ENCODE peak calls at places on chromosomes 1 and 21, in seven cellular contexts. M, P, L, S, G, K and D are unnamed samples.

GRCh38 chr1:154809436-154810413 is 60.4 kb downstream of the KCNN3 start:
- DNase-seq in K (no peak), S (no peak), G (no peak), L (no peak), P (no peak), M (peak), D (no peak)

GRCh38 chr1:20165522-20165951 is 20.4 kb upstream of the UBXN10 start:
- DNase-seq in K (no peak), L (no peak), P (no peak), M (peak), S (no peak), G (peak), D (peak)

GRCh38 chr1:94672934-94673333 is 131.4 kb upstream of the F3 start:
- DNase-seq in P (no peak), S (no peak), L (no peak), G (no peak), M (no peak), K (no peak), D (no peak)

GRCh38 chr1:145995148-145995851 is 1.1 kb downstream of the TXNIP start:
- DNase-seq in L (no peak), K (no peak), G (no peak), S (no peak), M (no peak), P (no peak), D (no peak)

GRCh38 chr1:206725053-206725963 is 40.6 kb downstream of the MAPKAPK2 start:
- DNase-seq in G (peak), L (peak), M (peak), K (no peak), S (peak), P (peak), D (no peak)

GRCh38 chr1:12339410-12339809 is 109.6 kb downstream of the VPS13D start:
- DNase-seq in K (no peak), S (no peak), P (no peak), L (no peak), G (no peak), M (peak), D (no peak)

GRCh38 chr1:145785481-145785880 is 38.4 kb downstream of the RNF115 start:
- DNase-seq in M (peak), S (no peak), L (no peak), P (no peak), K (no peak), G (no peak), D (no peak)

GRCh38 chr1:109760581-109761226 is 3.0 kb downstream of the EPS8L3 start:
- DNase-seq in P (peak), M (no peak), K (peak), S (peak), L (peak), G (no peak), D (no peak)

GRCh38 chr1:207032528-207033017 is at the start of gene C1orf116:
- DNase-seq in S (peak), L (peak), P (peak), G (no peak), M (peak), K (no peak), D (no peak)

GRCh38 chr21:41744028-41744940 is 22.6 kb downstream of the RIPK4 start:
- DNase-seq in P (no peak), M (no peak), L (no peak), S (no peak), K (no peak), G (no peak), D (no peak)

GRCh38 chr1:241644259-241644658 is 4.1 kb upstream of the CHML start:
- DNase-seq in S (no peak), P (no peak), M (no peak), K (no peak), G (no peak), L (no peak), D (no peak)

GRCh38 chr1:220894025-220894923 is 15.0 kb downstream of the HLX start:
- DNase-seq in K (no peak), G (no peak), P (no peak), S (no peak), M (no peak), L (no peak), D (no peak)

GRCh38 chr1:50774759-50775351 is 185.2 kb downstream of the FAF1 start:
- DNase-seq in S (no peak), G (peak), M (peak), L (no peak), P (no peak), K (no peak), D (peak)

GRCh38 chr1:11730429-11730861 is 5.5 kb upstream of the AGTRAP start:
- DNase-seq in M (peak), L (peak), P (peak), G (peak), K (no peak), S (peak), D (peak)

GRCh38 chr1:28512058-28512611 is 6.3 kb downstream of the RCC1 start:
- DNase-seq in S (no peak), G (peak), K (no peak), L (no peak), M (no peak), P (no peak), D (no peak)

GRCh38 chr1:205072881-205073280 is 11.4 kb downstream of the TMEM81 start:
- DNase-seq in K (no peak), G (no peak), L (no peak), M (peak), S (no peak), P (no peak), D (no peak)

GRCh38 chr1:52663716-52664115 is 30.7 kb downstream of the SHISAL2A start:
- DNase-seq in S (no peak), L (no peak), M (no peak), P (no peak), K (no peak), G (no peak), D (no peak)

GRCh38 chr1:58727363-58727762 is 27.5 kb upstream of the MYSM1 start:
- DNase-seq in S (no peak), L (no peak), G (no peak), P (no peak), M (peak), K (no peak), D (no peak)

GRCh38 chr1:154747841-154748766 is 122.0 kb downstream of the KCNN3 start:
- DNase-seq in P (no peak), G (no peak), M (no peak), K (no peak), S (peak), L (peak), D (peak)

GRCh38 chr1:236920270-236920894 is 83.9 kb downstream of the MT1HL1 start:
- DNase-seq in S (no peak), L (no peak), G (no peak), K (no peak), P (no peak), M (no peak), D (no peak)

GRCh38 chr1:201461783-201462441 is 7.1 kb downstream of the PHLDA3 start:
- DNase-seq in G (no peak), K (peak), M (peak), P (peak), L (peak), S (peak), D (no peak)

GRCh38 chr1:208117817-208118216 is 126.4 kb downstream of the PLXNA2 start:
- DNase-seq in G (no peak), S (no peak), P (no peak), M (no peak), K (no peak), L (no peak), D (no peak)

GRCh38 chr1:61005572-61006386 is 76.6 kb upstream of the NFIA start:
- DNase-seq in K (no peak), M (no peak), L (no peak), P (no peak), G (no peak), S (no peak), D (no peak)

GRCh38 chr1:116460261-116460660 is 87.2 kb downstream of the ATP1A1 start:
- DNase-seq in M (no peak), P (no peak), S (no peak), K (no peak), G (no peak), L (no peak), D (no peak)

GRCh38 chr21:41364308-41364707 is 2.5 kb downstream of the MX2 start:
- DNase-seq in M (peak), G (no peak), P (no peak), K (no peak), S (peak), L (no peak), D (no peak)

GRCh38 chr1:157955860-157956259 is 37.6 kb upstream of the KIRREL1 start:
- DNase-seq in K (no peak), L (no peak), M (no peak), P (no peak), S (no peak), G (no peak), D (no peak)

GRCh38 chr1:227884370-227885134 is 63.2 kb downstream of the WNT9A start:
- DNase-seq in L (no peak), M (no peak), S (peak), K (no peak), P (peak), G (no peak), D (no peak)

GRCh38 chr1:97277891-97278662 is 556.5 kb downstream of the PTBP2 start:
- DNase-seq in L (no peak), M (peak), G (no peak), P (no peak), K (no peak), S (no peak), D (no peak)

GRCh38 chr21:41653944-41654625 is 112.8 kb downstream of the RIPK4 start:
- DNase-seq in G (no peak), K (no peak), L (no peak), P (no peak), S (no peak), M (peak), D (no peak)

GRCh38 chr1:83910461-83910860 is 88.5 kb downstream of the TTLL7 start:
- DNase-seq in P (no peak), M (no peak), S (no peak), G (no peak), L (no peak), K (no peak), D (no peak)

GRCh38 chr21:44763451-44764318 is 37.9 kb downstream of the UBE2G2 start:
- DNase-seq in M (peak), L (peak), G (no peak), P (no peak), K (peak), S (no peak), D (no peak)

GRCh38 chr1:243733670-243734310 is 116.3 kb downstream of the AKT3 start:
- DNase-seq in M (no peak), K (no peak), L (no peak), S (no peak), G (no peak), P (no peak), D (no peak)

GRCh38 chr21:35026153-35026499 is 23.0 kb downstream of the RUNX1 start:
- DNase-seq in S (no peak), L (no peak), G (no peak), M (no peak), P (no peak), K (no peak), D (no peak)

GRCh38 chr1:240019524-240019923 is 72.2 kb upstream of the FMN2 start:
- DNase-seq in M (no peak), S (no peak), L (no peak), P (no peak), K (no peak), G (no peak), D (no peak)

GRCh38 chr1:32464716-32465540 is at the start of gene ZBTB8B:
- DNase-seq in G (no peak), L (peak), P (peak), S (peak), K (peak), M (peak), D (no peak)

GRCh38 chr1:163528710-163529348 is 207.1 kb downstream of the NUF2 start:
- DNase-seq in P (peak), S (no peak), L (peak), G (peak), K (no peak), M (peak), D (peak)

GRCh38 chr1:29320541-29320940 is 84.2 kb downstream of the PTPRU start:
- DNase-seq in K (no peak), S (no peak), G (no peak), M (no peak), P (no peak), L (no peak), D (no peak)

GRCh38 chr1:216045400-216045799 is 377.8 kb downstream of the USH2A start:
- DNase-seq in M (peak), L (no peak), G (no peak), K (no peak), S (no peak), P (no peak), D (no peak)

GRCh38 chr1:63787875-63788274 is 14.1 kb downstream of the ROR1 start:
- DNase-seq in P (no peak), S (no peak), K (no peak), L (no peak), M (no peak), G (no peak), D (no peak)

DNA sequence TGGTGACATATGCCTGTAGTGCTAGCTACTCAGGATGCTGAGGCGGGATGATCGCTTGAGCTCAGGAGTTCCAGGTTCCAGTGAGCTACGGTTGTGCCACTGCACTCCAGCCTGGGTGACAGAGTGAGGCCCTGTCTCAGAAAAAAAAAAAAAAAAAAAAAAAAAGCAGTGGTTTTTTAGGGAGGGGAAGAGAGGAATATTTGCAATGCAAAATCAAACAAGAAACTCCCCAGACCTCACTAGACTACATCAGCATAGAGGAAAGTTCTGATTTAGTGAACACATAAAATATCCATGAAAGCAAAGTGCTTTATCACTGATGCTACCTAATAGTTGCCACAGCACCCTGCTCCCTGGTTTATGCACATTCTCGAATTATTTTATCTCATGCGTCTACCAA is 50.5 kb upstream of the GPR157 start:
- DNase-seq in K (no peak), G (no peak), M (no peak), S (no peak), P (no peak), L (no peak), D (no peak)
- H3K4me3 ChIP-seq in K (no peak), G (no peak), M (no peak), S (no peak), P (no peak), L (no peak), D (no peak)

DNA sequence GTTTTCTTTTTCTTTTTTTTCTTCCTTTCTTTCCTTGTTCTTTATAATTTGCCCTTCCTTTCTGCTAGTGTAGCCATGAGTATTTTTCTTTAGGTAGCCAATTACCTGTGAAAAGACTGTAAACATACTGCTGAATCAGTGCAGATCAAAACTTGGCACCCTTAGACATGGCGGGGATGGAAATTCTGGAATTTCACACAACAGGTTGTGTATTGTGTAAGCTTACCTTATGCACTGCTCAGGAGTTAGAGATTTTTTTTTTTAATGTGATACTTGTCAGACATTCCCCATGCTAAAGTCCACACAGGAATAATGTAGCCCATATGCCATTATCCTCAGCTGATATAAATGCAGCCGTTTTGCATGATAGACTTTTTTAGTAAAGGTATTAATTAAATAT is 1.8 kb downstream of the CEPT1 start:
- DNase-seq in P (no peak), S (no peak), L (no peak), G (no peak), M (peak), K (no peak), D (no peak)
- H3K4me3 ChIP-seq in P (no peak), S (no peak), L (peak), G (peak), M (peak), K (no peak), D (no peak)

DNA sequence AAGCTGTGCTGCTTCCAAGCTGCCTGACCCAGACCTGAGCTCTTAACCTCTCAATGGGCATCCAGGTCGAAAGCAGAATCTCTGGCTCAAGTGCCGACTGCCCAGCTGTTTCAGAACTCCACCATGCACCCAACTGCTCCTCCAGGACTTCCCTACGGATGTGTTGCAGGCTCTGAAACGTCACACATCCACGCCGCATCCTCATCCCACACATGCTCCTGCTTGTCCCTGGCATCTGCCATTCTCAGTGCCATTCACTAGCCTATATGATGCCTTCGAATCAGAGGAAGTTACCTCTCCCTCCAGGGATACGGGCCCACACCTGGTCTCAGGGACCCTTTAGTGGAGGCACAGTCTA is 11.2 kb downstream of the PDZK1IP1 start:
- DNase-seq in L (no peak), S (no peak), K (peak), M (no peak), G (no peak), P (no peak), D (no peak)
- H3K4me3 ChIP-seq in L (no peak), S (no peak), K (no peak), M (peak), G (no peak), P (no peak), D (peak)

DNA sequence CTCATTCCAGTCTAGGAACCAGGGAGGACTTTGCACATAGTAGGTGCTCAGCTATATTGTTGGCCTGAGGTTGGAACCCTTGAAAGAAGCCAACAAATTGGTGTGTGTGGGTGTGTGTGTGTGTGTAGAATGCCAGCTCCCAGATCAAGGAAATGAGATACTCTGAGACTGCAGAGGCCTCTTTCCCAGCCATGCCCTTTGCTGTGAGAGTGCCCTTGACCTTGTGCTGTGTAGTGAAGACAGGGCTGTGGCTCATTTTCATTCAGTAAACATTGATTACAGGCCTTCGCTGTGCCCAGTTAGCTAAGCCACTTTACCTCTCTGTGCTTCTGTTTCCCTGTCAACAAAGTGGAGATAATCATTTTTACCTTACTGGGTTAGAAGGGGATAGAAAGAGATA is 3.2 kb downstream of the CYP4B1 start:
- DNase-seq in K (no peak), P (no peak), G (no peak), S (no peak), L (no peak), M (no peak), D (no peak)
- H3K4me3 ChIP-seq in K (no peak), P (no peak), G (no peak), S (no peak), L (no peak), M (no peak), D (no peak)